ENCODE peak calls at places on chromosomes 2 and 18, in six cellular contexts. One of them, this sample, is unnamed. For H3K27me3, the result is how much of the 10 kb centered on the place peaks cover.

GRCh38 chr18:12855886-12856285 is 28.2 kb downstream of the PTPN2 start:
- DNase-seq in heart right ventricle: no peak
- DNase-seq in HCT116: no peak
- DNase-seq in MG63: no peak
- DNase-seq in adrenal gland: no peak
- DNase-seq in aorta: no peak
- DNase-seq in this sample: no peak

GRCh38 chr2:70934981-70935380 is 719 bp upstream of the ATP6V1B1 start:
- DNase-seq in HCT116: no peak
- DNase-seq in heart right ventricle: no peak
- DNase-seq in MG63: no peak
- DNase-seq in aorta: no peak
- DNase-seq in adrenal gland: no peak
- DNase-seq in this sample: no peak

GRCh38 chr18:74595425-74595824 is 2.2 kb upstream of the ZNF407 start:
- DNase-seq in heart right ventricle: no peak
- DNase-seq in aorta: no peak
- DNase-seq in adrenal gland: no peak
- DNase-seq in HCT116: no peak
- DNase-seq in MG63: no peak
- DNase-seq in this sample: no peak

GRCh38 chr18:42937434-42937833 is 178.1 kb downstream of the RIT2 start:
- DNase-seq in heart right ventricle: no peak
- DNase-seq in aorta: no peak
- DNase-seq in MG63: no peak
- DNase-seq in HCT116: no peak
- DNase-seq in adrenal gland: no peak
- DNase-seq in this sample: no peak

GRCh38 chr2:237732790-237733349 is 65.7 kb upstream of the RBM44 start:
- DNase-seq in adrenal gland: peak
- DNase-seq in HCT116: no peak
- DNase-seq in MG63: no peak
- DNase-seq in aorta: no peak
- DNase-seq in heart right ventricle: peak
- DNase-seq in this sample: no peak

GRCh38 chr2:100969998-100970397 is 32.1 kb upstream of the RPL31 start:
- DNase-seq in adrenal gland: no peak
- DNase-seq in heart right ventricle: no peak
- DNase-seq in MG63: no peak
- DNase-seq in HCT116: no peak
- DNase-seq in aorta: peak
- DNase-seq in this sample: no peak

GRCh38 chr2:1778566-1778965 is 34.3 kb upstream of the PXDN start:
- DNase-seq in adrenal gland: no peak
- DNase-seq in MG63: no peak
- DNase-seq in aorta: no peak
- DNase-seq in heart right ventricle: no peak
- DNase-seq in HCT116: no peak
- DNase-seq in this sample: no peak

GRCh38 chr2:33782395-33783239 is 183.5 kb upstream of the FAM98A start:
- DNase-seq in HCT116: no peak
- DNase-seq in adrenal gland: no peak
- DNase-seq in heart right ventricle: no peak
- DNase-seq in MG63: no peak
- DNase-seq in aorta: no peak
- DNase-seq in this sample: no peak

GRCh38 chr2:101961287-101962242 is 30.2 kb upstream of the IL1R2 start:
- DNase-seq in MG63: peak
- DNase-seq in HCT116: no peak
- DNase-seq in aorta: peak
- DNase-seq in adrenal gland: peak
- DNase-seq in heart right ventricle: peak
- DNase-seq in this sample: peak

GRCh38 chr2:158211516-158211915 is 109.8 kb downstream of the UPP2 start:
- DNase-seq in aorta: no peak
- DNase-seq in heart right ventricle: no peak
- DNase-seq in HCT116: no peak
- DNase-seq in adrenal gland: no peak
- DNase-seq in MG63: peak
- DNase-seq in this sample: no peak

GRCh38 chr2:181312515-181312927 is 144.7 kb upstream of the ITGA4 start:
- DNase-seq in HCT116: no peak
- DNase-seq in adrenal gland: no peak
- DNase-seq in aorta: no peak
- DNase-seq in MG63: no peak
- DNase-seq in heart right ventricle: no peak
- DNase-seq in this sample: no peak

GRCh38 chr18:73839441-73839840 is 308.2 kb downstream of the FBXO15 start:
- DNase-seq in HCT116: no peak
- DNase-seq in adrenal gland: no peak
- DNase-seq in aorta: no peak
- DNase-seq in heart right ventricle: no peak
- DNase-seq in MG63: no peak
- DNase-seq in this sample: no peak

GRCh38 chr2:242020196-242021004 is 150.9 kb downstream of the RTP5 start:
- DNase-seq in HCT116: no peak
- DNase-seq in aorta: peak
- DNase-seq in MG63: no peak
- DNase-seq in adrenal gland: no peak
- DNase-seq in heart right ventricle: peak
- DNase-seq in this sample: no peak

DNA sequence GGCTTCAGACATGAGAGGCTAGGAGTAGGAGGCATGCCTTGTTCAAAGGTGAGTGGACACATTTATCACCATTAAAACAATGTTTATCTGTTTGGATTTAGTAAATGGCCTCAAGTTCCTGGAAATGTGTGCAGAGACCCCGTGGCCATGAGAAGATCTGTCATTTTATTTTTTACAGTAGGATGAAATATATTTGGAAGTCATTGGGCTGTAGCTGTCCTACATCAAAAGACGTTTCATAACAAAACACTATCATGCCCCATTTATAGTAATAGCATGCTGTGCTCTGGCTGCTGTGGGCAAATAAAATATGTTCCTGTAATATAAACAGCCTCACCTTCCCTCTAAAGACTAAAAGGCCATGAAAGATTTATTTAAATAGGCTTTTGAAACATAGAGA is 403.9 kb upstream of the TNP1 start:
- DNase-seq in heart right ventricle: no peak
- DNase-seq in MG63: no peak
- DNase-seq in adrenal gland: no peak
- DNase-seq in HCT116: no peak
- DNase-seq in aorta: no peak
- DNase-seq in this sample: no peak
- H3K27me3 ChIP-seq in heart right ventricle: under half
- H3K27me3 ChIP-seq in MG63: under half
- H3K27me3 ChIP-seq in adrenal gland: under half
- H3K27me3 ChIP-seq in HCT116: under half
- H3K27me3 ChIP-seq in aorta: under half
- H3K27me3 ChIP-seq in this sample: under half

DNA sequence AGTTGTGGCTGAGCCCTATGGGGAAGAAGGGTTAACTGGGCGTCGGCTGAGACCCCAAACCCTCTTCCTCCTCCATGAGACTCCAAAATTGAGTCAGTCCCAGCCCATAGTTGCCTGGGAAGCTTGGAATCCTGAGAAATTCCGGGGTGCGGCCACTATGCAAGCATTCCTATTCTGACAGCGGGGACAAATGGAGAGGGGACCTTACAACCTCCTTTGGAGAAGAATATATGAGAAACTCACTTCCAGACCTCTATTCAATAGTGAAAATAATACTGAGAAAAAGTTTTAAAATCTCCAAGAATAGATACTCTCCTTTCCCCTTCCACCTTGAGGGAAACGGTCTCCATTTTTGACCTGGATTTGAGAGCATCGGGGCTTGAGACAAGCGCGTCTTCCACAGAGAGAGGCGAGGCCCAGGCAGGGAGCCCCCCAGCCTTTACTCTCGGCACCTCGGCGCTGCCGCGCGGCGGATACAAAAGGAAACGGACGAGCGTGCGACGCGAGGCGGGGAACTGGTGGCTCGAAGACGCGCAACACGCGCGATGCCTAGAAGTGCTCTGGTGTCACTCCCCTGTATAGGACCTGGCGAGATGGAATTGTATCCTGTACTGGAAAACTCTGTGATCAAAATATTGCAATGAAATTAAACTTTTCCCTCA is 11.1 kb downstream of the NR4A2 start:
- DNase-seq in HCT116: no peak
- DNase-seq in MG63: peak
- DNase-seq in aorta: peak
- DNase-seq in adrenal gland: no peak
- DNase-seq in heart right ventricle: no peak
- DNase-seq in this sample: no peak
- H3K4me3 ChIP-seq in HCT116: no peak
- H3K4me3 ChIP-seq in MG63: peak
- H3K4me3 ChIP-seq in aorta: peak
- H3K4me3 ChIP-seq in adrenal gland: no peak
- H3K4me3 ChIP-seq in heart right ventricle: peak
- H3K4me3 ChIP-seq in this sample: peak

GRCh38 chr2:120503793-120504571 is 158.0 kb downstream of the INHBB start:
- DNase-seq in MG63: peak
- DNase-seq in heart right ventricle: peak
- DNase-seq in HCT116: no peak
- DNase-seq in adrenal gland: no peak
- DNase-seq in aorta: peak
- DNase-seq in this sample: no peak
- H3K27me3 ChIP-seq in MG63: under half
- H3K27me3 ChIP-seq in heart right ventricle: under half
- H3K27me3 ChIP-seq in HCT116: under half
- H3K27me3 ChIP-seq in adrenal gland: under half
- H3K27me3 ChIP-seq in aorta: under half
- H3K27me3 ChIP-seq in this sample: under half

GRCh38 chr2:109028738-109029443 is 39.9 kb upstream of the EDAR start:
- DNase-seq in adrenal gland: no peak
- DNase-seq in HCT116: no peak
- DNase-seq in heart right ventricle: no peak
- DNase-seq in aorta: no peak
- DNase-seq in MG63: no peak
- DNase-seq in this sample: no peak

GRCh38 chr2:109032229-109032800 is 43.3 kb upstream of the EDAR start:
- DNase-seq in HCT116: no peak
- DNase-seq in aorta: no peak
- DNase-seq in heart right ventricle: no peak
- DNase-seq in adrenal gland: no peak
- DNase-seq in MG63: no peak
- DNase-seq in this sample: no peak

GRCh38 chr2:109031481-109032228 is 42.6 kb upstream of the EDAR start:
- DNase-seq in heart right ventricle: peak
- DNase-seq in adrenal gland: peak
- DNase-seq in HCT116: no peak
- DNase-seq in aorta: peak
- DNase-seq in MG63: peak
- DNase-seq in this sample: no peak

GRCh38 chr2:109029444-109030193 is 40.6 kb upstream of the EDAR start:
- DNase-seq in HCT116: no peak
- DNase-seq in heart right ventricle: no peak
- DNase-seq in adrenal gland: no peak
- DNase-seq in aorta: no peak
- DNase-seq in MG63: no peak
- DNase-seq in this sample: no peak

DNA sequence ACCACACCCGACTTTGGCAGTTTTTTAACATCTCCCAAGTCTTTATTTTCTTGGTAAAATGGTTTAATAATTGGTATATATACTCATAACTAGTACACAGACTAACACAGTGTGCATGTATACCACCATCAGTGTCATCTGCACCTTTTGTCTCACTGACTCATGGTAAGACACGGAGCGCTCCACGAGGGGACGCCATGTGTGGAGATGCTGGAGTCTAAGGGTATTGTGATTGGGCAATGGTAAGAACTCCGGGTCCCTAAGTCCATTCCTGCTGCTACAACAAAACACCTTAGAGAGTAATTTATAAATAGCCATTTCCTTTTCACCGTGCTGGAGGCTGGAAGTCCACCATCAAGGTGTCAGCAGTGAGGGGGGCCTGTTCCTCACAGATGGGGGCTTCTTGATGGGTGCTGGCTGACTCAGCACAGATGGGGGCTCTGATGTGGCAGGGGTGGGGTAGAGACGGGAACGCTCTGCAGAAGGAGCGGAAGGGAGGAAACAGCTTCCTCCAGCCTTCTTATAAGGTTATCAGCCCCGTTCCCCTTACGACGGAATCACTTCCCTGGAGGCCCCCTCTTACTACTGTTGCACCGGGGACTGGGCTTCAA is 42.0 kb upstream of the EDAR start:
- DNase-seq in MG63: no peak
- DNase-seq in adrenal gland: no peak
- DNase-seq in aorta: no peak
- DNase-seq in HCT116: no peak
- DNase-seq in heart right ventricle: no peak
- DNase-seq in this sample: no peak
- H3K4me3 ChIP-seq in MG63: no peak
- H3K4me3 ChIP-seq in adrenal gland: no peak
- H3K4me3 ChIP-seq in aorta: peak
- H3K4me3 ChIP-seq in HCT116: no peak
- H3K4me3 ChIP-seq in heart right ventricle: peak
- H3K4me3 ChIP-seq in this sample: peak

This sample was measured in AG04450.